ENCODE peak calls at places on chromosomes 3 and 15, in seven cellular contexts. One of them, this sample, is unnamed.

GRCh38 chr3:34203386-34203785 is 405.0 kb downstream of the PDCD6IP start:
- DNase-seq in heart left ventricle: no peak
- DNase-seq in heart right ventricle: no peak
- DNase-seq in A549: no peak
- DNase-seq in cardiac fibroblast: no peak
- DNase-seq in tibial artery: no peak
- DNase-seq in cardiac muscle cell: no peak
- DNase-seq in this sample: no peak

GRCh38 chr3:125647318-125648014 is 52.2 kb upstream of the OSBPL11 start:
- DNase-seq in heart left ventricle: no peak
- DNase-seq in heart right ventricle: no peak
- DNase-seq in tibial artery: no peak
- DNase-seq in cardiac muscle cell: no peak
- DNase-seq in cardiac fibroblast: no peak
- DNase-seq in A549: no peak
- DNase-seq in this sample: no peak

GRCh38 chr15:66251790-66252355 is 1.7 kb downstream of the MEGF11 start:
- DNase-seq in A549: no peak
- DNase-seq in cardiac muscle cell: no peak
- DNase-seq in heart left ventricle: no peak
- DNase-seq in cardiac fibroblast: no peak
- DNase-seq in heart right ventricle: no peak
- DNase-seq in tibial artery: no peak
- DNase-seq in this sample: no peak

GRCh38 chr3:86982883-86983282 is 8.1 kb downstream of the VGLL3 start:
- DNase-seq in cardiac muscle cell: peak
- DNase-seq in cardiac fibroblast: peak
- DNase-seq in A549: no peak
- DNase-seq in heart left ventricle: no peak
- DNase-seq in tibial artery: no peak
- DNase-seq in heart right ventricle: no peak
- DNase-seq in this sample: no peak

GRCh38 chr15:99439524-99439835 is 126.3 kb upstream of the MEF2A start:
- DNase-seq in cardiac muscle cell: no peak
- DNase-seq in tibial artery: peak
- DNase-seq in heart left ventricle: no peak
- DNase-seq in heart right ventricle: no peak
- DNase-seq in cardiac fibroblast: no peak
- DNase-seq in A549: no peak
- DNase-seq in this sample: no peak

GRCh38 chr15:69760263-69760855 is 307.7 kb downstream of the RPLP1 start:
- DNase-seq in heart right ventricle: no peak
- DNase-seq in cardiac fibroblast: peak
- DNase-seq in heart left ventricle: no peak
- DNase-seq in A549: no peak
- DNase-seq in cardiac muscle cell: peak
- DNase-seq in tibial artery: peak
- DNase-seq in this sample: peak

GRCh38 chr3:21356402-21356801 is 394.6 kb downstream of the ZNF385D start:
- DNase-seq in heart left ventricle: no peak
- DNase-seq in heart right ventricle: no peak
- DNase-seq in tibial artery: no peak
- DNase-seq in cardiac fibroblast: peak
- DNase-seq in A549: no peak
- DNase-seq in cardiac muscle cell: no peak
- DNase-seq in this sample: no peak

GRCh38 chr3:107264888-107265287 is 112.4 kb upstream of the CCDC54 start:
- DNase-seq in cardiac fibroblast: peak
- DNase-seq in tibial artery: no peak
- DNase-seq in cardiac muscle cell: peak
- DNase-seq in heart left ventricle: no peak
- DNase-seq in heart right ventricle: no peak
- DNase-seq in A549: no peak
- DNase-seq in this sample: no peak

GRCh38 chr3:46351646-46352045 is 2.3 kb upstream of the CCR2 start:
- DNase-seq in cardiac muscle cell: no peak
- DNase-seq in heart right ventricle: no peak
- DNase-seq in A549: no peak
- DNase-seq in cardiac fibroblast: no peak
- DNase-seq in tibial artery: no peak
- DNase-seq in heart left ventricle: no peak
- DNase-seq in this sample: no peak

GRCh38 chr3:10495003-10495402 is 10.4 kb downstream of the ATP2B2 start:
- DNase-seq in heart right ventricle: no peak
- DNase-seq in cardiac fibroblast: peak
- DNase-seq in heart left ventricle: peak
- DNase-seq in cardiac muscle cell: peak
- DNase-seq in A549: peak
- DNase-seq in tibial artery: no peak
- DNase-seq in this sample: no peak

GRCh38 chr3:133880287-133880686 is 15.4 kb downstream of the RAB6B start:
- DNase-seq in heart left ventricle: no peak
- DNase-seq in cardiac fibroblast: no peak
- DNase-seq in tibial artery: no peak
- DNase-seq in heart right ventricle: no peak
- DNase-seq in cardiac muscle cell: no peak
- DNase-seq in A549: no peak
- DNase-seq in this sample: no peak

GRCh38 chr3:111581403-111582113 is 13.6 kb downstream of the ZBED2 start:
- DNase-seq in heart left ventricle: no peak
- DNase-seq in A549: no peak
- DNase-seq in heart right ventricle: no peak
- DNase-seq in cardiac fibroblast: no peak
- DNase-seq in cardiac muscle cell: no peak
- DNase-seq in tibial artery: no peak
- DNase-seq in this sample: no peak

GRCh38 chr15:69576948-69577351 is 124.3 kb downstream of the RPLP1 start:
- DNase-seq in cardiac muscle cell: no peak
- DNase-seq in heart right ventricle: no peak
- DNase-seq in A549: no peak
- DNase-seq in heart left ventricle: no peak
- DNase-seq in cardiac fibroblast: no peak
- DNase-seq in tibial artery: no peak
- DNase-seq in this sample: no peak

GRCh38 chr15:51200791-51201190 is 106.1 kb upstream of the TNFAIP8L3 start:
- DNase-seq in cardiac muscle cell: no peak
- DNase-seq in heart left ventricle: no peak
- DNase-seq in heart right ventricle: no peak
- DNase-seq in tibial artery: no peak
- DNase-seq in A549: no peak
- DNase-seq in cardiac fibroblast: no peak
- DNase-seq in this sample: no peak

GRCh38 chr15:73021139-73021621 is 31.1 kb upstream of the NEO1 start:
- DNase-seq in heart right ventricle: no peak
- DNase-seq in A549: no peak
- DNase-seq in heart left ventricle: no peak
- DNase-seq in cardiac muscle cell: no peak
- DNase-seq in tibial artery: no peak
- DNase-seq in cardiac fibroblast: no peak
- DNase-seq in this sample: no peak

GRCh38 chr3:99747915-99748314 is 69.7 kb upstream of the CMSS1 start:
- DNase-seq in heart left ventricle: no peak
- DNase-seq in tibial artery: no peak
- DNase-seq in A549: peak
- DNase-seq in cardiac fibroblast: no peak
- DNase-seq in heart right ventricle: no peak
- DNase-seq in cardiac muscle cell: peak
- DNase-seq in this sample: no peak

GRCh38 chr3:122219242-122219872 is 35.9 kb downstream of the CASR start:
- DNase-seq in cardiac fibroblast: no peak
- DNase-seq in A549: no peak
- DNase-seq in cardiac muscle cell: no peak
- DNase-seq in tibial artery: no peak
- DNase-seq in heart right ventricle: no peak
- DNase-seq in heart left ventricle: no peak
- DNase-seq in this sample: no peak

GRCh38 chr15:99095626-99096025 is 9.3 kb upstream of the SYNM start:
- DNase-seq in tibial artery: no peak
- DNase-seq in cardiac muscle cell: no peak
- DNase-seq in cardiac fibroblast: no peak
- DNase-seq in heart left ventricle: no peak
- DNase-seq in A549: no peak
- DNase-seq in heart right ventricle: no peak
- DNase-seq in this sample: no peak

GRCh38 chr3:194176274-194176991 is 40.5 kb downstream of the HES1 start:
- DNase-seq in cardiac fibroblast: no peak
- DNase-seq in heart left ventricle: no peak
- DNase-seq in tibial artery: no peak
- DNase-seq in A549: no peak
- DNase-seq in heart right ventricle: no peak
- DNase-seq in cardiac muscle cell: no peak
- DNase-seq in this sample: no peak

GRCh38 chr3:45139372-45139894 is 6.7 kb downstream of the CDCP1 start:
- DNase-seq in cardiac muscle cell: peak
- DNase-seq in cardiac fibroblast: no peak
- DNase-seq in heart left ventricle: no peak
- DNase-seq in tibial artery: peak
- DNase-seq in heart right ventricle: no peak
- DNase-seq in A549: no peak
- DNase-seq in this sample: no peak

GRCh38 chr3:45140392-45140791 is 5.8 kb downstream of the CDCP1 start:
- DNase-seq in tibial artery: peak
- DNase-seq in heart right ventricle: no peak
- DNase-seq in A549: no peak
- DNase-seq in cardiac fibroblast: peak
- DNase-seq in heart left ventricle: no peak
- DNase-seq in cardiac muscle cell: no peak
- DNase-seq in this sample: peak

GRCh38 chr3:45134758-45135521 is 11.2 kb downstream of the CDCP1 start:
- DNase-seq in A549: no peak
- DNase-seq in heart right ventricle: no peak
- DNase-seq in heart left ventricle: no peak
- DNase-seq in cardiac muscle cell: peak
- DNase-seq in cardiac fibroblast: peak
- DNase-seq in tibial artery: no peak
- DNase-seq in this sample: no peak

GRCh38 chr3:45135959-45136358 is 10.2 kb downstream of the CDCP1 start:
- DNase-seq in cardiac fibroblast: no peak
- DNase-seq in heart left ventricle: no peak
- DNase-seq in heart right ventricle: no peak
- DNase-seq in A549: no peak
- DNase-seq in cardiac muscle cell: peak
- DNase-seq in tibial artery: no peak
- DNase-seq in this sample: no peak

DNA sequence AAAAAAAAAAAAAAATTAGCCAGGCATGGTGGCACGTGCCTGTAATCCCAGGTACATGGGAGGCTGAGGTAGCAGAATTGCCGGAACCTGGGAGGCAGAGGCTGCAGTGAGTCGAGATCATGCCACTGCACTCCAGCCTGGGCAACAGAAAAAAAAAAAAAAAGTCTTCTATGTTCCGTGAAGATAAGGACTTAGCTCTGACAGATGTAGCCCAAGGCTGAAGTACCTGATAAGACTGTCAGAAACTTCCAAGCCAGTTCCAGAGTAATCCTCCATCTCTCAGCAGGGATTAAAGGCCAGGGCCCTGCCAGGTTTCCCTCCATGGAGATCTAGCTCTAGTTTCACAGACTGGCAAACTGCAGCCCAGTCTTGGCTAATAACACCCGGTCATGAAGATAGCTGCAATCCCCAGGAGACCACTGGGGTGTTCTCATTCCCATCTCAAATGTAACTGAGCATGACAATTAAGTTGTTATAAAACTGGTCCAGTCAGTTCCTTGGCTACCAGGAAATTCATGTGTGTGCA is 8.5 kb downstream of the CDCP1 start:
- DNase-seq in A549: no peak
- DNase-seq in cardiac muscle cell: peak
- DNase-seq in heart right ventricle: no peak
- DNase-seq in cardiac fibroblast: peak
- DNase-seq in heart left ventricle: no peak
- DNase-seq in tibial artery: no peak
- DNase-seq in this sample: no peak
- TF ChIP-seq CTCF in A549: no peak
- TF ChIP-seq CTCF in cardiac muscle cell: no peak
- TF ChIP-seq CTCF in heart right ventricle: no peak
- TF ChIP-seq CTCF in cardiac fibroblast: no peak
- TF ChIP-seq CTCF in heart left ventricle: no peak
- TF ChIP-seq CTCF in tibial artery: no peak
- TF ChIP-seq CTCF in this sample: no peak

GRCh38 chr3:176755552-176755951 is 441.7 kb downstream of the TBL1XR1 start:
- DNase-seq in tibial artery: no peak
- DNase-seq in cardiac fibroblast: no peak
- DNase-seq in cardiac muscle cell: no peak
- DNase-seq in heart left ventricle: no peak
- DNase-seq in A549: no peak
- DNase-seq in heart right ventricle: no peak
- DNase-seq in this sample: no peak
- TF ChIP-seq CTCF in tibial artery: no peak
- TF ChIP-seq CTCF in cardiac fibroblast: no peak
- TF ChIP-seq CTCF in cardiac muscle cell: no peak
- TF ChIP-seq CTCF in heart left ventricle: no peak
- TF ChIP-seq CTCF in A549: no peak
- TF ChIP-seq CTCF in heart right ventricle: no peak
- TF ChIP-seq CTCF in this sample: no peak

GRCh38 chr15:74399511-74400312 is 32.3 kb upstream of the CYP11A1 start:
- DNase-seq in heart right ventricle: no peak
- DNase-seq in heart left ventricle: no peak
- DNase-seq in A549: no peak
- DNase-seq in cardiac muscle cell: peak
- DNase-seq in cardiac fibroblast: peak
- DNase-seq in tibial artery: no peak
- DNase-seq in this sample: no peak
- TF ChIP-seq CTCF in heart right ventricle: no peak
- TF ChIP-seq CTCF in heart left ventricle: no peak
- TF ChIP-seq CTCF in A549: no peak
- TF ChIP-seq CTCF in cardiac muscle cell: no peak
- TF ChIP-seq CTCF in cardiac fibroblast: no peak
- TF ChIP-seq CTCF in tibial artery: no peak
- TF ChIP-seq CTCF in this sample: no peak

GRCh38 chr3:56999547-56999946 is 60.9 kb upstream of the SPATA12 start:
- DNase-seq in heart left ventricle: no peak
- DNase-seq in A549: no peak
- DNase-seq in cardiac fibroblast: no peak
- DNase-seq in cardiac muscle cell: peak
- DNase-seq in tibial artery: no peak
- DNase-seq in heart right ventricle: no peak
- DNase-seq in this sample: no peak

GRCh38 chr3:56997675-56998074 is 62.8 kb upstream of the SPATA12 start:
- DNase-seq in tibial artery: no peak
- DNase-seq in heart right ventricle: no peak
- DNase-seq in A549: no peak
- DNase-seq in heart left ventricle: no peak
- DNase-seq in cardiac muscle cell: peak
- DNase-seq in cardiac fibroblast: no peak
- DNase-seq in this sample: no peak

GRCh38 chr3:56998081-56998529 is 62.4 kb upstream of the SPATA12 start:
- DNase-seq in tibial artery: no peak
- DNase-seq in A549: no peak
- DNase-seq in cardiac fibroblast: no peak
- DNase-seq in heart right ventricle: no peak
- DNase-seq in cardiac muscle cell: no peak
- DNase-seq in heart left ventricle: no peak
- DNase-seq in this sample: no peak

GRCh38 chr3:57001356-57001755 is 59.1 kb upstream of the SPATA12 start:
- DNase-seq in A549: no peak
- DNase-seq in heart right ventricle: no peak
- DNase-seq in cardiac fibroblast: no peak
- DNase-seq in tibial artery: no peak
- DNase-seq in heart left ventricle: no peak
- DNase-seq in cardiac muscle cell: no peak
- DNase-seq in this sample: no peak

GRCh38 chr3:57000012-57000411 is 60.5 kb upstream of the SPATA12 start:
- DNase-seq in A549: no peak
- DNase-seq in cardiac fibroblast: no peak
- DNase-seq in heart left ventricle: no peak
- DNase-seq in heart right ventricle: no peak
- DNase-seq in tibial artery: no peak
- DNase-seq in cardiac muscle cell: no peak
- DNase-seq in this sample: no peak
- TF ChIP-seq CTCF in A549: no peak
- TF ChIP-seq CTCF in cardiac fibroblast: no peak
- TF ChIP-seq CTCF in heart left ventricle: no peak
- TF ChIP-seq CTCF in heart right ventricle: no peak
- TF ChIP-seq CTCF in tibial artery: no peak
- TF ChIP-seq CTCF in cardiac muscle cell: no peak
- TF ChIP-seq CTCF in this sample: no peak